ENCODE peak calls at places on chromosomes 7 and 10, in ten cellular contexts. J, U, R, O, C, L, E, X, G and Q are unnamed samples.

GRCh38 chr10:78756604-78757442 is 311.9 kb upstream of the ZMIZ1 start:
- DNase-seq in G (peak), O (peak), R (no peak), E (peak), L (peak), J (peak), U (peak), X (peak), C (peak), Q (peak)

GRCh38 chr10:98817396-98817795 is 370.7 kb upstream of the HPS1 start:
- DNase-seq in C (no peak), L (no peak), E (no peak), G (no peak), O (no peak), R (no peak), J (no peak), X (no peak), U (no peak), Q (no peak)

GRCh38 chr10:20622522-20623270 is 274.4 kb downstream of the NEBL start:
- DNase-seq in X (no peak), R (peak), U (peak), G (no peak), O (peak), E (peak), J (no peak), C (peak), L (peak), Q (no peak)

GRCh38 chr7:33418251-33418701 is 288.9 kb downstream of the BBS9 start:
- DNase-seq in J (no peak), G (peak), C (peak), O (peak), L (peak), R (no peak), X (no peak), E (peak), U (no peak), Q (no peak)

GRCh38 chr10:132715791-132716680 is 69.9 kb downstream of the NKX6-2 start:
- DNase-seq in O (no peak), C (no peak), U (no peak), E (no peak), L (no peak), X (no peak), R (no peak), G (no peak), J (no peak), Q (no peak)

GRCh38 chr10:112966191-112966855 is 16.3 kb downstream of the TCF7L2 start:
- DNase-seq in X (no peak), J (no peak), U (no peak), C (no peak), O (no peak), G (no peak), E (no peak), L (no peak), R (no peak), Q (no peak)

GRCh38 chr7:63040336-63040735 is 958.3 kb upstream of the ZNF722 start:
- DNase-seq in U (no peak), J (no peak), X (no peak), E (no peak), L (no peak), C (no peak), O (no peak), R (no peak), G (no peak), Q (no peak)

GRCh38 chr7:32074787-32075570 is 4.8 kb upstream of the PDE1C start:
- DNase-seq in O (no peak), G (no peak), R (no peak), J (no peak), C (no peak), X (no peak), E (no peak), L (no peak), U (no peak), Q (no peak)

GRCh38 chr7:111308691-111309090 is 217.8 kb downstream of the LRRN3 start:
- DNase-seq in R (no peak), O (no peak), G (no peak), J (no peak), E (no peak), C (no peak), L (no peak), X (no peak), U (no peak), Q (no peak)

GRCh38 chr7:14900051-14900450 is 2.5 kb downstream of the DGKB start:
- DNase-seq in O (no peak), R (no peak), X (no peak), J (no peak), C (peak), L (peak), G (no peak), E (no peak), U (no peak), Q (no peak)

GRCh38 chr10:132571565-132572544 is 34.3 kb downstream of the INPP5A start:
- DNase-seq in G (peak), E (peak), L (peak), O (peak), R (peak), U (no peak), X (no peak), J (peak), C (peak), Q (peak)

GRCh38 chr10:103696411-103697145 is 158.8 kb downstream of the SH3PXD2A start:
- DNase-seq in L (peak), X (no peak), G (peak), O (peak), U (peak), J (peak), C (peak), E (peak), R (peak), Q (peak)

GRCh38 chr7:141511370-141512335 is 39.6 kb upstream of the AGK start:
- DNase-seq in O (no peak), G (peak), R (no peak), E (no peak), L (no peak), X (peak), U (no peak), J (peak), C (no peak), Q (no peak)

GRCh38 chr7:5574770-5575269 is 151.2 kb upstream of the TNRC18 start:
- DNase-seq in G (peak), E (no peak), R (no peak), X (peak), C (no peak), J (no peak), U (no peak), L (no peak), O (no peak), Q (no peak)

GRCh38 chr7:41881313-41882130 is 178.6 kb upstream of the INHBA start:
- DNase-seq in G (no peak), R (peak), L (peak), E (no peak), U (no peak), J (peak), C (no peak), X (no peak), O (no peak), Q (peak)

GRCh38 chr10:8908013-8908412 is 853.5 kb downstream of the GATA3 start:
- DNase-seq in X (peak), G (no peak), L (no peak), J (no peak), E (no peak), R (no peak), O (no peak), U (no peak), C (no peak), Q (no peak)

GRCh38 chr7:86454753-86455152 is 189.0 kb upstream of the GRM3 start:
- DNase-seq in X (no peak), J (no peak), C (no peak), O (no peak), L (no peak), R (no peak), U (no peak), G (no peak), E (no peak), Q (no peak)

GRCh38 chr7:12162420-12163113 is 48.5 kb upstream of the TMEM106B start:
- DNase-seq in R (no peak), L (peak), G (no peak), J (no peak), X (no peak), C (peak), O (no peak), U (no peak), E (peak), Q (no peak)

GRCh38 chr7:11787534-11787933 is 44.5 kb downstream of the THSD7A start:
- DNase-seq in R (no peak), E (no peak), G (no peak), U (no peak), C (no peak), L (no peak), O (no peak), X (no peak), J (no peak), Q (no peak)

GRCh38 chr7:142375710-142376313 is 118.0 kb upstream of the PRSS58 start:
- DNase-seq in J (no peak), U (no peak), O (no peak), G (peak), L (peak), C (peak), X (peak), E (peak), R (no peak), Q (no peak)

GRCh38 chr10:91054325-91054724 is 133.4 kb upstream of the ANKRD1 start:
- DNase-seq in R (no peak), G (no peak), C (peak), X (no peak), O (no peak), J (no peak), L (no peak), U (no peak), E (peak), Q (no peak)

GRCh38 chr10:19816420-19817250 is at the start of gene PLXDC2:
- DNase-seq in X (peak), C (peak), E (peak), R (no peak), G (peak), J (peak), O (peak), U (no peak), L (peak), Q (no peak)

GRCh38 chr7:1418505-1419309 is 40.6 kb downstream of the MICALL2 start:
- DNase-seq in E (peak), L (peak), G (peak), U (no peak), X (no peak), R (no peak), C (no peak), O (no peak), J (no peak), Q (no peak)

GRCh38 chr10:126315471-126316177 is 72.7 kb downstream of the ADAM12 start:
- DNase-seq in J (no peak), G (no peak), E (peak), U (peak), C (peak), L (peak), O (peak), R (no peak), X (no peak), Q (no peak)

GRCh38 chr10:101961591-101962498 is 94.1 kb downstream of the ARMH3 start:
- DNase-seq in R (no peak), J (no peak), O (peak), C (peak), E (peak), X (no peak), G (no peak), L (peak), U (peak), Q (no peak)

GRCh38 chr7:89618269-89618668 is 536.0 kb upstream of the STEAP1 start:
- DNase-seq in J (no peak), C (no peak), E (no peak), O (no peak), R (no peak), U (no peak), X (no peak), G (no peak), L (no peak), Q (no peak)

GRCh38 chr10:9253121-9253520 is 1198.6 kb downstream of the GATA3 start:
- DNase-seq in G (no peak), E (peak), O (no peak), J (no peak), X (no peak), R (no peak), U (peak), C (peak), L (peak), Q (no peak)

GRCh38 chr7:16027396-16027795 is 340.9 kb upstream of the MEOX2 start:
- DNase-seq in C (no peak), U (no peak), L (peak), O (peak), X (no peak), R (no peak), J (no peak), G (no peak), E (no peak), Q (no peak)